ENCODE peak calls at places on chromosomes 2 and 18, in six cellular contexts. C is HCT116, Y is Panc1, N is K562, F is GM12878, J is GM23338. B is an unnamed sample.

GRCh38 chr18:2223859-2224258 is 347.4 kb downstream of the METTL4 start:
- ATAC-seq in Y (no peak), J (peak; percentile 83), C (peak; percentile 67), N (peak; percentile 89), F (no peak), B (peak; percentile 46)

GRCh38 chr2:205903549-205904129 is 182.3 kb downstream of the INO80D start:
- ATAC-seq in J (peak; percentile 98), Y (peak; percentile 90), F (peak; percentile 91), C (peak; percentile 100), N (peak; percentile 95), B (no peak)

GRCh38 chr2:9532421-9532820 is 23.2 kb downstream of the ADAM17 start:
- ATAC-seq in N (no peak), C (no peak), Y (no peak), J (no peak), F (no peak), B (no peak)

GRCh38 chr2:239223029-239223329 is 177.8 kb downstream of the HDAC4 start:
- ATAC-seq in Y (no peak), N (no peak), J (no peak), F (no peak), C (no peak), B (peak; percentile 35)

GRCh38 chr18:51029378-51029693 is 677 bp upstream of the SMAD4 start:
- ATAC-seq in Y (no peak), F (peak; percentile 40), J (peak; percentile 6), C (peak; percentile 26), N (peak; percentile 38), B (peak; percentile 42)

GRCh38 chr2:69755862-69756467 is 14.0 kb downstream of the ANXA4 start:
- ATAC-seq in N (peak; percentile 59), C (peak; percentile 93), J (no peak), F (peak; percentile 90), Y (peak; percentile 81), B (peak; percentile 71)

GRCh38 chr18:10279905-10280658 is 174.4 kb upstream of the APCDD1 start:
- ATAC-seq in C (no peak), Y (no peak), J (no peak), N (no peak), F (no peak), B (no peak)

GRCh38 chr2:158394453-158394852 is 62.1 kb downstream of the CCDC148 start:
- ATAC-seq in C (no peak), N (no peak), Y (no peak), J (peak; percentile 59), F (no peak), B (no peak)

GRCh38 chr2:27095745-27096651 is 9.4 kb downstream of the KHK start:
- ATAC-seq in J (peak; percentile 91), N (peak; percentile 90), C (peak; percentile 88), Y (peak; percentile 76), F (peak; percentile 93), B (peak; percentile 78)

GRCh38 chr2:134869941-134870736 is 31.7 kb downstream of the ACMSD start:
- ATAC-seq in F (no peak), N (no peak), C (no peak), J (no peak), Y (no peak), B (no peak)

GRCh38 chr2:152415231-152415642 is 80.3 kb downstream of the FMNL2 start:
- ATAC-seq in Y (peak; percentile 15), N (no peak), F (peak; percentile 79), J (no peak), C (peak; percentile 83), B (no peak)

GRCh38 chr2:126736133-126736874 is 80.3 kb downstream of the GYPC start:
- ATAC-seq in J (no peak), N (no peak), Y (no peak), F (no peak), C (no peak), B (no peak)

GRCh38 chr2:84939426-84940087 is 31.4 kb upstream of the KCMF1 start:
- ATAC-seq in Y (peak; percentile 46), J (peak; percentile 37), N (peak; percentile 43), F (peak; percentile 76), C (no peak), B (no peak)

GRCh38 chr2:40316631-40317030 is 135.3 kb downstream of the SLC8A1 start:
- ATAC-seq in N (no peak), J (no peak), F (no peak), C (no peak), Y (no peak), B (no peak)

GRCh38 chr2:23640711-23641110 is 255.7 kb downstream of the KLHL29 start:
- ATAC-seq in C (no peak), F (no peak), N (peak; percentile 17), J (no peak), Y (no peak), B (no peak)

GRCh38 chr18:2964349-2965010 is 48.5 kb downstream of the LPIN2 start:
- ATAC-seq in C (no peak), Y (no peak), N (peak; percentile 49), F (no peak), J (no peak), B (no peak)

GRCh38 chr2:64135421-64135820 is 8.8 kb downstream of the PELI1 start:
- ATAC-seq in Y (no peak), C (no peak), N (no peak), J (no peak), F (peak; percentile 6), B (no peak)

GRCh38 chr2:204239756-204240155 is 303.2 kb downstream of the ICOS start:
- ATAC-seq in Y (no peak), C (no peak), N (no peak), J (no peak), F (no peak), B (no peak)

DNA sequence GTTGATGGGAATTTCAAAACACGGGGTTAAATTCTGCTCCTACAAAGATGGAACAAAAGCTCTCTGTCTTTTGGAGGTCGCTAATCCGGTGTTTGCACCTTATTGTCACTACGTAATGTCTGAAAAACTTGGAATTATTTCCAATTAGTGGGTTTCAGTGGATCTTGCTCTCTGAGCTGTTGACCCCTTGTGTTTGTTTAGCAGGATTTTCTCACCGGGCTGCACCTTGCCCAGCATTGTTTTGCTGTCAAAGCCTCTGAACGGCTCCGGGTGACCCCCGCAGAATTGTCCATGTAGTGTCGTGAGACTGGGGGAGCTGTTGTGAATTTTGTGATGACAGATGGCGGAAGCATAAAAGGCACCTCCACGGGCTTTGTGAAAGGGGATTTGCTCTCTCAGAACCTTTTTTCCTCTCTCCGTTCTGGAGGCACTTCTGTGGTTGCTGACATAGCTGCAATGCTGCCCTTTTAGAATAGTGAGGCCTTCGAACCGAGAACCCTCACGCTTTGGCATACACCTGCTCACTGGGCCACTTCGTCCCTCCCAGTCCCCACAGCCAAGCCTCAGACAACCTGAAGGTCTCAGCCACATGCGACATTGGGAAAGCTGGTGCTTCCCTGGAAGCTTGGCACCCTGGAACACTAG is 129.4 kb downstream of the ACOXL start:
- ATAC-seq in F (no peak), J (no peak), C (no peak), Y (no peak), N (no peak), B (no peak)
- H3K27me3 ChIP-seq in F (no peaks in the 10 kb centered on the region), J (no peaks in the 10 kb centered on the region), C (no peaks in the 10 kb centered on the region), Y (peaks cover 12% of the 10 kb centered on the region), N (peaks cover 33% of the 10 kb centered on the region), B (peaks cover 49% of the 10 kb centered on the region)

DNA sequence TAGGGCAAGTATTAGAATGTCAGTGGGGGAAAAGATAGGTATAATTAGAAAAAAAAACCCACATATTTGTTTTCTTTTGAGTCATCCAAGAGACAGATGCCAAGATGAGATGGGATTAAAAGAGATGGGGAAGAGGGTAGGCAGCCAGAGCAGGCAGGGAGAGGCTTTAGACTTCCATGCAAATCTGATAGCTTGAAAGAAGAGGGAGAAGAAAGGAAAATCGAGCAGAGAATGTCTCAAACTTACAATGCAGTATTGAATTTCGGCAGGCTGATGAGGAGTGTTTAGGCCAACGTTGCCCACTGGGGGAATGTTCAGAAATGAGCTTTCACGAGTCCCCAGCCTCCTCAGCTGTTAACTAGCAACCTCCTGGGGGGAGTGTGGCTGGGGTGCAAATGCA is 91.3 kb downstream of the SPATS2L start:
- ATAC-seq in Y (peak; percentile 54), C (peak; percentile 27), J (no peak), N (no peak), F (no peak), B (no peak)
- TF ChIP-seq POLR2AphosphoS5 in Y (no peak), C (no peak), J (no peak), N (no peak), F (no peak), B (no peak)

DNA sequence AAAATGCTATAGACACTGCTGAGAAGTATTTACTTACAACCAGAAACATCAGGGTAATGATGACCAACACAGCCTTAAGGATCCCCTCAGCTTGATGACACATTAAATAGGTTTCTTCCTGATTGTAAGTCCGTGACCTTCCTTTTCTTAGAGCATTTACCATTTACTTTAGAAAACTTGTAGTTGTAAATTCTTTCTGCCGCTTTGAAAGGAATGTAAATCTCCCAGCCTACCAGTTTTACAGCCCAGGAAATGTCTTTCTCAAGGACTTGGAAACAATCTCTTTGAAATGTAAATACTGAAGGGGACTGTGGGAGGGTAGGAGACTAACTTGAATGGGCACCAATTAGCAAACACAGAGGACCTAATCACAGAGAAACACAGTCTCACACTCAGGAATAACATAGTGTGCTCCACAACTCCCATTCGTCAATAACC is 278.6 kb downstream of the DSC3 start:
- ATAC-seq in J (peak; percentile 99), Y (no peak), C (no peak), F (no peak), N (no peak), B (no peak)
- H3K4me3 ChIP-seq in J (peak overlapping the region; percentile 4), Y (no peak overlapping the region), C (no peak overlapping the region), F (no peak overlapping the region), N (no peak overlapping the region), B (no peak overlapping the region)

GRCh38 chr2:44952806-44953685 is 11.5 kb downstream of the SIX3 start:
- ATAC-seq in Y (no peak), F (peak; percentile 14), N (no peak), J (peak; percentile 5), C (no peak), B (no peak)

GRCh38 chr2:44955593-44956449 is 14.3 kb downstream of the SIX3 start:
- ATAC-seq in C (peak; percentile 85), N (peak; percentile 93), F (peak; percentile 91), J (peak; percentile 63), Y (peak; percentile 87), B (peak; percentile 40)

GRCh38 chr2:44954902-44955592 is 13.5 kb downstream of the SIX3 start:
- ATAC-seq in J (peak; percentile 3), C (peak; percentile 2), Y (peak; percentile 29), N (no peak), F (peak; percentile 35), B (no peak)

GRCh38 chr2:44953686-44953976 is 12.1 kb downstream of the SIX3 start:
- ATAC-seq in F (no peak), N (no peak), Y (no peak), J (no peak), C (no peak), B (no peak)

DNA sequence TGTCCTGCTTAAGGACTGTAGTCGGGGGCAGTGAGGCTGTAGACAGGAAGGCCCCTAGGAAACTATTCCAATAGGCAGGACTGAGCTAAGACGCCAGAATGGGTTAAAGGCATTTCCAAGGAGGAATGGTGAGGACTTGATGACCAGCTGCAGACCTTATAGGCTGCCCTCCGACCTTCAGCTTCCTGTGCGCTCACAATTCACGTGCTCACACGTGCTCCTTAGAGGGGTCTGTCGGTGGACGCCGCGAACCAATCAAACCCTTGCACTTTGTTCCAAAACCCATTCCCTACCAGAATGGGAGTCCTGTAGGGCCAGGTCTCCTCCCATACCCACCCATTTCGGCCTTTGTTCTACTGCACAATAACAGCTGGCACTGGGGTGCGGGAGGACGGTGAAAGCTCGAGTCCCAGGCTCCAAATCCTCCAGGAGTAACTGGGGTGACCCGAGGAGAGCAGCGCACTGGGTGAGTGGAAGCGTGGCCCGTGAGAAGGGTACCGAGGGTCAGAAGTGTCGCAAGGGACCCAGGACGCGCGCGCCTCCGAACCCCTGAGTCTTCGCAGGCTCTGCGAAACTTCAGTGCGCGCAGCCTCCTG is 12.9 kb downstream of the SIX3 start:
- ATAC-seq in F (no peak), N (no peak), J (no peak), Y (no peak), C (no peak), B (no peak)
- H3K27me3 ChIP-seq in F (peaks cover 24% of the 10 kb centered on the region), N (peaks cover 22% of the 10 kb centered on the region), J (peaks cover 87% of the 10 kb centered on the region), Y (no peaks in the 10 kb centered on the region), C (no peaks in the 10 kb centered on the region), B (peaks cover 98% of the 10 kb centered on the region)

GRCh38 chr2:120253021-120253882 is 600 bp downstream of the RALB start:
- ATAC-seq in F (peak; percentile 16), C (peak; percentile 74), J (peak; percentile 58), N (peak; percentile 86), Y (peak; percentile 82), B (peak; percentile 83)
- TF ChIP-seq POLR2AphosphoS5 in F (no peak), C (no peak), J (no peak), N (peak; percentile 18), Y (no peak), B (peak; percentile 45)

B was measured in gastroesophageal sphincter.